ENCODE peak calls at places on chromosome 7, in nine cellular contexts. F, J, U, L, M, X, B, D and T are unnamed samples.

GRCh38 chr7:14001139-14001538 is 11.7 kb upstream of the ETV1 start:
- DNase-seq in F (no peak), J (no peak), U (no peak), L (no peak), M (no peak), X (no peak), B (no peak), D (no peak), T (no peak)

GRCh38 chr7:148537435-148537834 is 53.1 kb upstream of the C7orf33 start:
- DNase-seq in F (no peak), J (no peak), U (no peak), L (no peak), M (no peak), X (no peak), B (no peak), D (no peak), T (no peak)

GRCh38 chr7:143387156-143387975 is 6.2 kb downstream of the ZYX start:
- DNase-seq in F (no peak), J (no peak), U (no peak), L (no peak), M (no peak), X (no peak), B (no peak), D (no peak), T (no peak)

GRCh38 chr7:23108995-23109394 is 3.4 kb downstream of the KLHL7 start:
- DNase-seq in F (no peak), J (no peak), U (no peak), L (no peak), M (no peak), X (no peak), B (no peak), D (no peak), T (no peak)

GRCh38 chr7:107387573-107388219 is 82.2 kb upstream of the GPR22 start:
- DNase-seq in F (no peak), J (no peak), U (peak; percentile 15), L (no peak), M (no peak), X (peak; percentile 89), B (peak; percentile 83), D (no peak), T (no peak)

GRCh38 chr7:98761225-98761624 is 108.6 kb downstream of the TMEM130 start:
- DNase-seq in F (no peak), J (no peak), U (no peak), L (no peak), M (no peak), X (no peak), B (no peak), D (no peak), T (no peak)

GRCh38 chr7:16431646-16432424 is 10.5 kb upstream of the CRPPA start:
- DNase-seq in F (peak; percentile 54), J (no peak), U (no peak), L (peak; percentile 36), M (peak; percentile 27), X (peak; percentile 53), B (peak; percentile 14), D (peak; percentile 49), T (peak; percentile 50)

GRCh38 chr7:25399000-25399750 is 170.9 kb upstream of the NPVF start:
- DNase-seq in F (no peak), J (no peak), U (no peak), L (no peak), M (no peak), X (no peak), B (no peak), D (no peak), T (no peak)

GRCh38 chr7:92293887-92294616 is 48.3 kb downstream of the ANKIB1 start:
- DNase-seq in F (no peak), J (no peak), U (no peak), L (no peak), M (no peak), X (peak; percentile 37), B (no peak), D (no peak), T (no peak)

GRCh38 chr7:7996568-7996967 is 28.0 kb downstream of the GLCCI1 start:
- DNase-seq in F (no peak), J (no peak), U (no peak), L (peak; percentile 45), M (no peak), X (peak; percentile 42), B (peak; percentile 52), D (no peak), T (no peak)

GRCh38 chr7:116859323-116859722 is 3.1 kb upstream of the CAPZA2 start:
- DNase-seq in F (no peak), J (no peak), U (no peak), L (no peak), M (no peak), X (peak; percentile 92), B (peak; percentile 65), D (no peak), T (no peak)

GRCh38 chr7:17408904-17409290 is 110.4 kb downstream of the AHR start:
- DNase-seq in F (no peak), J (no peak), U (no peak), L (no peak), M (no peak), X (peak; percentile 71), B (no peak), D (no peak), T (no peak)

GRCh38 chr7:74193054-74193453 is 16.8 kb upstream of the LAT2 start:
- DNase-seq in F (no peak), J (no peak), U (no peak), L (no peak), M (no peak), X (no peak), B (no peak), D (no peak), T (no peak)

GRCh38 chr7:39958038-39958437 is 8.0 kb downstream of the CDK13 start:
- DNase-seq in F (no peak), J (no peak), U (no peak), L (no peak), M (no peak), X (no peak), B (no peak), D (no peak), T (no peak)
- H3K4me3 ChIP-seq in F (no peak overlapping the region), J (no peak overlapping the region), U (no peak overlapping the region), L (no peak overlapping the region), M (no peak overlapping the region), X (no peak overlapping the region), B (no peak overlapping the region), D (no peak overlapping the region), T (no peak overlapping the region)

DNA sequence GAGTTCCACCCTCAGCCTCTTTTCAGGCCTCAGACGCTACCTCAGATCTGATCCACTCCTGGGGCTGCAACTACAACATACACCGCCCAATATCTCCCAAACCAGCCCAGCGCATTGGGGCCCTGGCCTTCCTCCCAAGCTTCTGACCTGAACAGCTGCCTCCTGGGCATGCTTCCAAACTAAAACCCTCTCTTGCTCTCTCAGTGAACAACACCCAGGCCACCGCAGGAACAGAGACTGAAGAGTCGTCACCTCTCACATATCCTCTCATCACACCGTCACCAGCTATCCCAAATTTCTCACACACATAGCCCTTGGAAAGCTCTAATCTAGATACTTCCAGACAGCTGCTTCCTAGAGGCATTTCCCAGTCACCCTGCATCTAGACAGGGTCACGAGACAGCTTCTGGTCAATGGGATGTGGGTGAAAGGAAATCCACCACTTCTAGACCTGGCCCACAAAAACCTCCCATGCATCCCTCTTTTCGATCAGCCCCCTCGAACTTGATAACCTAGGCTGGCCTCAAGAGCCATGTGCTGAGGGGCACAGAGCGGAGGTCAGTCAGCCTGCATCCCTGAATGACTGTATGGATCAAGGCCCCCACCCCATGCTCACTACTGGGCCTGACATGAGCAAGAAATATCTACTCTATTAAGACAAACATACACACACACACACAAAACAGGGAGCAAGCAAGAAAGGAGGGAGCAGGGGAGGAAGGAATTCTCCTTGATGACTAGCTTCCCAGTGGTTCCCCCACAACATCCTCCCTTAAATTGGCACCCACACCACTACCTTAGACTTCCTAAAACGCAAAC is 1.8 kb downstream of the PARP12 start:
- DNase-seq in F (no peak), J (no peak), U (peak; percentile 55), L (no peak), M (peak; percentile 43), X (peak; percentile 90), B (peak; percentile 32), D (no peak), T (peak; percentile 53)
- H3K4me3 ChIP-seq in F (no peak overlapping the region), J (peak overlapping the region; percentile 82), U (no peak overlapping the region), L (no peak overlapping the region), M (peak overlapping the region; percentile 66), X (no peak overlapping the region), B (no peak overlapping the region), D (peak overlapping the region; percentile 85), T (peak overlapping the region; percentile 69)

DNA sequence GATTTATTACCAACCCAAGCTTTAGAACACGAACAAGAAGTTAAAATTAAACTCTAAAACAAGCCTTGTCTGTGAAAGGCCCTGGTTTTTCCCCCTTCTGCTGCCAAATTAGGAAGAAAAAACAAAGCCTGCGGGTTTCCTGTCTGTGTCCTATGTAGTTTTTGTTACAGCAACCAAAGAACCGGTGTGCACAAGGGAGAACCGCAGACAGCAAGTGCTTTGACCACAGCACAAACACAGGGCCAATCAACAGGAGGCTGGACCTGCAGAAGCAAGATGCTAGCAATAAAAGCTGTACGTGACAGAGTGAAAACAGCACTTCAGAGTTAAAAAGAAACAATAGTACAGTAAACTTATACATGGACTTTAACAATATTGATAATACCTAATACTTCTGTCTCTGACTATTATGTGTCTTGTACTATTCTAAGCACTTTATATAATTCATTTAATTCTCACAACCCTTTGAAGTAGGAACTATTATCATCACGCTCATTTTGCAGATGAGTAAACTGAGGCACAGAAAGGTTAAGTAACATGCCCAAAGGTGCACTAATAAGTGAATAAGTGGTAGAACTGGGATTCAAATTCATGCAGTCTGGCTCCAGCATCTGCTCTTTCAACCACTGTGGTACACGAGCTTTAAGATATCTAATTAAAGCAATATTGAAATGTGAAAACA is 66.0 kb downstream of the STK17A start:
- DNase-seq in F (no peak), J (no peak), U (no peak), L (peak; percentile 96), M (no peak), X (peak; percentile 69), B (peak; percentile 95), D (peak; percentile 86), T (peak; percentile 48)
- H3K4me3 ChIP-seq in F (no peak overlapping the region), J (no peak overlapping the region), U (no peak overlapping the region), L (peak overlapping the region; percentile 47), M (no peak overlapping the region), X (no peak overlapping the region), B (no peak overlapping the region), D (peak overlapping the region; percentile 64), T (no peak overlapping the region)

GRCh38 chr7:26625286-26625685 is 239.1 kb downstream of the SKAP2 start:
- DNase-seq in F (no peak), J (no peak), U (no peak), L (no peak), M (no peak), X (no peak), B (no peak), D (no peak), T (no peak)
- H3K4me3 ChIP-seq in F (no peak overlapping the region), J (no peak overlapping the region), U (no peak overlapping the region), L (no peak overlapping the region), M (no peak overlapping the region), X (no peak overlapping the region), B (no peak overlapping the region), D (no peak overlapping the region), T (no peak overlapping the region)

DNA sequence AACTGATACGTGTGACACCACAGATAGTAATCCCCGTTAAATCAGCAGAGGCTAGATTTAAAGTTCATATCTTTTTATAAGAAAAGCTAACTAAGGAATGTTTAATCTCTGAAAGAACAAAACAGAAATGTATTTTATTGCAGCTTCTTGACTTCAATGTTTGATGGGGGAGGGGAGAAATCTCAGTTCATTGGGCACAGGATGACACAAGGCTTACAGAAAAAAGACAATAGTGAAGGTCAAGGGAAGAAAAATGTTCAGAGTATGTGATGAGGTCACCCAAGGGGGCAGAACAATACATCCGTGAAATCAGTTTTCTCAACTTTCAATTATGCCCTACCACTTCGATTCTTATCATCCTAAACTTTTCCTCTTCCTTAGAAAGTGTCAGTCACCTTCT is 102.9 kb downstream of the ELAPOR2 start:
- DNase-seq in F (no peak), J (no peak), U (no peak), L (no peak), M (no peak), X (no peak), B (no peak), D (no peak), T (no peak)
- H3K4me3 ChIP-seq in F (no peak overlapping the region), J (no peak overlapping the region), U (no peak overlapping the region), L (no peak overlapping the region), M (no peak overlapping the region), X (no peak overlapping the region), B (no peak overlapping the region), D (no peak overlapping the region), T (no peak overlapping the region)